ENCODE peak calls at places on chromosomes 13 and 19, in ten cellular contexts. V is WTC11; T is NCI-H2029; B is activated T-cell treated with anti-CD3 and anti-CD28 coated beads, Interleukin-2, amount 50 U/mL, for 24 hours; N is stimulated activated CD4-positive, alpha-beta T cell treated with anti-CD3 and anti-CD28 coated beads, TNF-alpha, amount 100 ng/mL, for 4 hours; R is cardiac fibroblast; J is ELR; M is activated CD4-positive, alpha-beta T cell treated with anti-CD3 and anti-CD28 coated beads, Interleukin-2, amount 50 U/mL, for 1 hour; L is amygdala; D is nephron progenitor cell. Q is an unnamed sample.

GRCh38 chr13:92355213-92355612 is 871.4 kb upstream of the GPC6 start:
- DNase-seq in N (no peak), D (no peak), J (peak; percentile 1), M (no peak), R (peak; percentile 77), L (no peak), T (peak; percentile 16), V (peak; percentile 42), B (no peak), Q (no peak)

GRCh38 chr13:37288057-37288720 is 182.7 kb upstream of the CSNK1A1L start:
- DNase-seq in J (no peak), N (no peak), M (no peak), R (peak; percentile 88), B (no peak), L (no peak), V (no peak), D (no peak), T (no peak), Q (no peak)

GRCh38 chr13:108609353-108609752 is 20.1 kb upstream of the MYO16 start:
- DNase-seq in N (no peak), D (no peak), B (no peak), V (no peak), M (no peak), R (peak; percentile 19), T (no peak), L (no peak), J (peak; percentile 16), Q (no peak)

GRCh38 chr13:52411629-52412028 is 5.7 kb upstream of the THSD1 start:
- DNase-seq in L (no peak), V (no peak), J (peak; percentile 43), M (no peak), R (no peak), D (no peak), T (no peak), B (no peak), N (no peak), Q (no peak)

GRCh38 chr13:75656590-75656989 is 20.5 kb downstream of the LMO7 start:
- DNase-seq in J (peak; percentile 56), L (no peak), D (no peak), N (no peak), R (peak; percentile 37), V (no peak), T (no peak), B (no peak), M (no peak), Q (no peak)

GRCh38 chr19:13622727-13623126 is 116.4 kb upstream of the CACNA1A start:
- DNase-seq in R (no peak), B (no peak), N (no peak), V (peak; percentile 24), D (no peak), M (no peak), T (peak; percentile 40), J (no peak), L (no peak), Q (peak; percentile 48)

GRCh38 chr19:29287061-29287460 is 74.1 kb upstream of the UQCRFS1 start:
- DNase-seq in V (no peak), M (no peak), L (no peak), N (no peak), R (no peak), T (no peak), B (no peak), J (no peak), D (no peak), Q (no peak)

GRCh38 chr19:7074705-7075282 is 5.3 kb downstream of the ZNF557 start:
- DNase-seq in R (no peak), D (no peak), T (no peak), J (no peak), M (no peak), L (no peak), B (no peak), N (no peak), V (no peak), Q (no peak)

GRCh38 chr19:50314724-50315700 is 14.2 kb downstream of the KCNC3 start:
- DNase-seq in T (no peak), N (no peak), L (no peak), B (no peak), V (peak; percentile 74), M (no peak), R (no peak), J (no peak), D (peak; percentile 65), Q (peak; percentile 33)

GRCh38 chr19:23887642-23888041 is 27.0 kb upstream of the ZNF726 start:
- DNase-seq in D (no peak), B (no peak), M (no peak), J (no peak), L (no peak), T (no peak), V (no peak), N (no peak), R (no peak), Q (no peak)

GRCh38 chr13:30266751-30267150 is 40.6 kb downstream of the KATNAL1 start:
- DNase-seq in J (no peak), L (no peak), M (no peak), T (no peak), B (no peak), R (no peak), D (no peak), N (no peak), V (no peak), Q (no peak)

GRCh38 chr13:34376483-34376882 is 558.5 kb downstream of the RFC3 start:
- DNase-seq in L (no peak), D (no peak), B (no peak), J (no peak), T (no peak), R (no peak), V (no peak), M (no peak), N (no peak), Q (no peak)

GRCh38 chr13:41917641-41918040 is 43.3 kb downstream of the VWA8 start:
- DNase-seq in M (no peak), V (no peak), R (peak; percentile 60), T (no peak), D (no peak), N (no peak), J (peak; percentile 68), L (no peak), B (no peak), Q (no peak)

GRCh38 chr13:113879017-113879416 is 15.1 kb upstream of the GAS6 start:
- DNase-seq in R (no peak), T (no peak), L (no peak), V (no peak), N (no peak), B (no peak), M (no peak), J (no peak), D (no peak), Q (peak; percentile 61)

GRCh38 chr13:111326981-111327642 is 6.7 kb downstream of the TEX29 start:
- DNase-seq in N (no peak), J (no peak), T (no peak), D (no peak), V (no peak), L (no peak), M (no peak), R (no peak), B (no peak), Q (no peak)

GRCh38 chr19:29480507-29480906 is 45.3 kb upstream of the VSTM2B start:
- DNase-seq in V (no peak), L (no peak), M (no peak), N (no peak), J (no peak), R (no peak), D (no peak), T (no peak), B (no peak), Q (no peak)

GRCh38 chr19:49119411-49120324 is at the start of gene PPFIA3:
- DNase-seq in N (no peak), L (peak; percentile 35), B (peak; percentile 58), V (peak; percentile 63), D (peak; percentile 85), J (peak; percentile 67), T (no peak), R (peak; percentile 68), M (no peak), Q (peak; percentile 80)

GRCh38 chr19:50646074-50646807 is 3.0 kb upstream of the C19orf81 start:
- DNase-seq in N (no peak), R (peak; percentile 81), L (no peak), B (no peak), D (no peak), V (no peak), J (peak; percentile 87), M (no peak), T (no peak), Q (no peak)

GRCh38 chr13:94233401-94233800 is 246.1 kb downstream of the DCT start:
- DNase-seq in R (peak; percentile 92), T (no peak), L (no peak), J (peak; percentile 95), M (no peak), D (peak; percentile 3), V (no peak), B (no peak), N (no peak), Q (no peak)

GRCh38 chr19:18503971-18504885 is 17.6 kb downstream of the ELL start:
- DNase-seq in R (no peak), D (no peak), M (no peak), T (no peak), N (no peak), V (no peak), J (no peak), L (no peak), B (no peak), Q (peak; percentile 26)

GRCh38 chr13:96860829-96861228 is 133.4 kb downstream of the OXGR1 start:
- DNase-seq in D (no peak), N (no peak), J (no peak), T (no peak), B (no peak), M (no peak), L (no peak), R (no peak), V (no peak), Q (no peak)

GRCh38 chr13:105074756-105075155 is 1460.7 kb downstream of the EFNB2 start:
- DNase-seq in T (no peak), D (no peak), N (no peak), B (no peak), L (no peak), M (no peak), V (no peak), R (no peak), J (no peak), Q (no peak)

Q was measured in retina.